ENCODE peak calls at places on chromosome 14, in nine cellular contexts. One of them, this sample, is unnamed.

GRCh38 chr14:97634786-97635185 is 837.6 kb downstream of the VRK1 start:
- DNase-seq in HFFc6: no peak
- DNase-seq in HFF-Myc: no peak
- DNase-seq in upper lobe of right lung: no peak
- DNase-seq in sigmoid colon: no peak
- DNase-seq in GM23338: peak
- DNase-seq in uterus: no peak
- DNase-seq in GM06990: no peak
- DNase-seq in nephron progenitor cell: no peak
- DNase-seq in this sample: no peak

GRCh38 chr14:54691525-54692260 is 124.8 kb downstream of the SAMD4A start:
- DNase-seq in HFFc6: peak
- DNase-seq in HFF-Myc: no peak
- DNase-seq in upper lobe of right lung: peak
- DNase-seq in sigmoid colon: peak
- DNase-seq in GM23338: peak
- DNase-seq in uterus: peak
- DNase-seq in GM06990: no peak
- DNase-seq in nephron progenitor cell: peak
- DNase-seq in this sample: peak

GRCh38 chr14:54627718-54628345 is 60.9 kb downstream of the SAMD4A start:
- DNase-seq in HFFc6: peak
- DNase-seq in HFF-Myc: peak
- DNase-seq in upper lobe of right lung: no peak
- DNase-seq in sigmoid colon: no peak
- DNase-seq in GM23338: peak
- DNase-seq in uterus: peak
- DNase-seq in GM06990: peak
- DNase-seq in nephron progenitor cell: peak
- DNase-seq in this sample: peak

GRCh38 chr14:73909681-73910080 is 23.0 kb downstream of the ZNF410 start:
- DNase-seq in HFFc6: no peak
- DNase-seq in HFF-Myc: no peak
- DNase-seq in upper lobe of right lung: no peak
- DNase-seq in sigmoid colon: no peak
- DNase-seq in GM23338: no peak
- DNase-seq in uterus: peak
- DNase-seq in GM06990: no peak
- DNase-seq in nephron progenitor cell: no peak
- DNase-seq in this sample: no peak

GRCh38 chr14:34425095-34425851 is 36.8 kb downstream of the SPTSSA start:
- DNase-seq in HFFc6: no peak
- DNase-seq in HFF-Myc: no peak
- DNase-seq in upper lobe of right lung: no peak
- DNase-seq in sigmoid colon: no peak
- DNase-seq in GM23338: no peak
- DNase-seq in uterus: no peak
- DNase-seq in GM06990: no peak
- DNase-seq in nephron progenitor cell: no peak
- DNase-seq in this sample: no peak

GRCh38 chr14:100568164-100568997 is 18.8 kb downstream of the BEGAIN start:
- DNase-seq in HFFc6: no peak
- DNase-seq in HFF-Myc: no peak
- DNase-seq in upper lobe of right lung: no peak
- DNase-seq in sigmoid colon: no peak
- DNase-seq in GM23338: peak
- DNase-seq in uterus: no peak
- DNase-seq in GM06990: no peak
- DNase-seq in nephron progenitor cell: peak
- DNase-seq in this sample: no peak

GRCh38 chr14:51603495-51603894 is 48.2 kb upstream of the FRMD6 start:
- DNase-seq in HFFc6: no peak
- DNase-seq in HFF-Myc: no peak
- DNase-seq in upper lobe of right lung: no peak
- DNase-seq in sigmoid colon: no peak
- DNase-seq in GM23338: no peak
- DNase-seq in uterus: no peak
- DNase-seq in GM06990: no peak
- DNase-seq in nephron progenitor cell: no peak
- DNase-seq in this sample: no peak

GRCh38 chr14:28902930-28903329 is 136.3 kb downstream of the FOXG1 start:
- DNase-seq in HFFc6: no peak
- DNase-seq in HFF-Myc: no peak
- DNase-seq in upper lobe of right lung: no peak
- DNase-seq in sigmoid colon: no peak
- DNase-seq in GM23338: no peak
- DNase-seq in uterus: no peak
- DNase-seq in GM06990: no peak
- DNase-seq in nephron progenitor cell: no peak
- DNase-seq in this sample: no peak

GRCh38 chr14:56117765-56118610 is at the start of gene PELI2:
- DNase-seq in HFFc6: peak
- DNase-seq in HFF-Myc: no peak
- DNase-seq in upper lobe of right lung: peak
- DNase-seq in sigmoid colon: peak
- DNase-seq in GM23338: peak
- DNase-seq in uterus: peak
- DNase-seq in GM06990: peak
- DNase-seq in nephron progenitor cell: peak
- DNase-seq in this sample: peak

GRCh38 chr14:56120091-56120632 is 2.0 kb downstream of the PELI2 start:
- DNase-seq in HFFc6: peak
- DNase-seq in HFF-Myc: no peak
- DNase-seq in upper lobe of right lung: no peak
- DNase-seq in sigmoid colon: peak
- DNase-seq in GM23338: no peak
- DNase-seq in uterus: no peak
- DNase-seq in GM06990: no peak
- DNase-seq in nephron progenitor cell: no peak
- DNase-seq in this sample: no peak

GRCh38 chr14:56121786-56122185 is 3.6 kb downstream of the PELI2 start:
- DNase-seq in HFFc6: no peak
- DNase-seq in HFF-Myc: no peak
- DNase-seq in upper lobe of right lung: no peak
- DNase-seq in sigmoid colon: no peak
- DNase-seq in GM23338: no peak
- DNase-seq in uterus: no peak
- DNase-seq in GM06990: no peak
- DNase-seq in nephron progenitor cell: no peak
- DNase-seq in this sample: no peak

GRCh38 chr14:56118611-56119181 is 485 bp downstream of the PELI2 start:
- DNase-seq in HFFc6: no peak
- DNase-seq in HFF-Myc: no peak
- DNase-seq in upper lobe of right lung: peak
- DNase-seq in sigmoid colon: peak
- DNase-seq in GM23338: peak
- DNase-seq in uterus: peak
- DNase-seq in GM06990: no peak
- DNase-seq in nephron progenitor cell: peak
- DNase-seq in this sample: no peak

GRCh38 chr14:56119221-56119967 is 1.2 kb downstream of the PELI2 start:
- DNase-seq in HFFc6: no peak
- DNase-seq in HFF-Myc: no peak
- DNase-seq in upper lobe of right lung: peak
- DNase-seq in sigmoid colon: peak
- DNase-seq in GM23338: peak
- DNase-seq in uterus: peak
- DNase-seq in GM06990: peak
- DNase-seq in nephron progenitor cell: peak
- DNase-seq in this sample: no peak
- TF ChIP-seq CTCF in HFFc6: no peak
- TF ChIP-seq CTCF in HFF-Myc: no peak
- TF ChIP-seq CTCF in upper lobe of right lung: no peak
- TF ChIP-seq CTCF in sigmoid colon: no peak
- TF ChIP-seq CTCF in GM23338: no peak
- TF ChIP-seq CTCF in uterus: no peak
- TF ChIP-seq CTCF in GM06990: no peak
- TF ChIP-seq CTCF in nephron progenitor cell: no peak
- TF ChIP-seq CTCF in this sample: no peak

DNA sequence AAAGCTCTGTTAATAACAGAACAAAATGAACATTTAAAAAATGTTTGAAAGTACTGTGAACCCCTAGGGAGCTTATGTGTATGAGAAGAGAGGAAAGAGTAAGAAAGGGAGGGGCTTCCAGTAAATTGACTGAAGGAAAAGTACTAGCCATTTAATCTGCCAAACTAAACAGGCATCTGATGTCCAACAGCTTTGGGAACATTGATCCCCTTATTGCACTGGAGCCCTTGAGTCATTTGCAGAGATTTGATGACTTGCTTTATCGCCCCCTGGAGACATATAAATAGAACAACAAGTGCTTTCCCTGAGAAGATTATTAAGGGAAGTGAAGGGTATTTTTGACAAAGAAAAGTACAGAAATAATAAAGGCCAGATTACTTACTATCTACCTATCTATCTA is 319.3 kb upstream of the NOVA1 start:
- DNase-seq in HFFc6: no peak
- DNase-seq in HFF-Myc: peak
- DNase-seq in upper lobe of right lung: no peak
- DNase-seq in sigmoid colon: no peak
- DNase-seq in GM23338: peak
- DNase-seq in uterus: no peak
- DNase-seq in GM06990: no peak
- DNase-seq in nephron progenitor cell: no peak
- DNase-seq in this sample: no peak
- TF ChIP-seq CTCF in HFFc6: no peak
- TF ChIP-seq CTCF in HFF-Myc: peak
- TF ChIP-seq CTCF in upper lobe of right lung: peak
- TF ChIP-seq CTCF in sigmoid colon: no peak
- TF ChIP-seq CTCF in GM23338: peak
- TF ChIP-seq CTCF in uterus: peak
- TF ChIP-seq CTCF in GM06990: no peak
- TF ChIP-seq CTCF in nephron progenitor cell: peak
- TF ChIP-seq CTCF in this sample: peak

DNA sequence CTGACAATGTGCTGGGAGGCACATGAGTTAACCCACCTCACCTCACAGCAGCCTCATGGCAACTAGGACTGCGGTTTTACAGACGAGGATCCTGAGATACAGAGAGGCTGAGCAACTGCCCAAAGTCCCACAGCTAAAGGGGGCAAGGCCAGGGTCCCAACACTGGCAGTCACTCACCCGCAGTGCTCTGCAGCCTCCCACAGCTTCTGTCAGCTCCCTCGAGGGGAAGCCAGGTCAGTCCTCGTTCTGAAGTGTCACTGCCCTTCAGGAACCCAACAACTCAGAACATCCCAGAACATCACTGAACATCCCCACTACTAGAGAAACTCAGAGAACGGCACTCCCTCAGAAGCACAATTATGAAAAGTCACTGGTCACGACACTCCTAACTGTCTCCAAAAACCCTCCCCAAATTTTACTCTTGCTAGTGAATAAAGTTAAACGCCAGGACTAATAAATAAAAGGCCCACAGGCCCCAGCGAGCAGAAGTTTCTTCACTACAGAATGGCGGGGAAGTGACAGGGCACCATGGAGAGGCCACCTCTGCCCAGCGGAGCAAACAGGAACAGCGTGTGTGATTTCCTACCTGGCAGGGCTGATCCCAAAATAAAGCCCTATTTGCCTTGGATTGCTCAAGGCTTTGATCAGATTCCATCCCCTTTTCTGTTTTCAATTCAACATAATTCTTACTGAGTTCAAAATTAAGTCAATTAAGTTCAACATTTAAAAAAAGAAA is 75.1 kb downstream of the TTC7B start:
- DNase-seq in HFFc6: no peak
- DNase-seq in HFF-Myc: no peak
- DNase-seq in upper lobe of right lung: no peak
- DNase-seq in sigmoid colon: no peak
- DNase-seq in GM23338: no peak
- DNase-seq in uterus: no peak
- DNase-seq in GM06990: no peak
- DNase-seq in nephron progenitor cell: no peak
- DNase-seq in this sample: no peak
- TF ChIP-seq CTCF in HFFc6: no peak
- TF ChIP-seq CTCF in HFF-Myc: no peak
- TF ChIP-seq CTCF in upper lobe of right lung: no peak
- TF ChIP-seq CTCF in sigmoid colon: no peak
- TF ChIP-seq CTCF in GM23338: no peak
- TF ChIP-seq CTCF in uterus: no peak
- TF ChIP-seq CTCF in GM06990: no peak
- TF ChIP-seq CTCF in nephron progenitor cell: no peak
- TF ChIP-seq CTCF in this sample: no peak

GRCh38 chr14:21103165-21103709 is 2.4 kb downstream of the TMEM253 start:
- DNase-seq in HFFc6: no peak
- DNase-seq in HFF-Myc: no peak
- DNase-seq in upper lobe of right lung: no peak
- DNase-seq in sigmoid colon: no peak
- DNase-seq in GM23338: peak
- DNase-seq in uterus: no peak
- DNase-seq in GM06990: no peak
- DNase-seq in nephron progenitor cell: no peak
- DNase-seq in this sample: no peak
- TF ChIP-seq CTCF in HFFc6: no peak
- TF ChIP-seq CTCF in HFF-Myc: no peak
- TF ChIP-seq CTCF in upper lobe of right lung: no peak
- TF ChIP-seq CTCF in sigmoid colon: no peak
- TF ChIP-seq CTCF in GM23338: no peak
- TF ChIP-seq CTCF in uterus: no peak
- TF ChIP-seq CTCF in GM06990: peak
- TF ChIP-seq CTCF in nephron progenitor cell: no peak
- TF ChIP-seq CTCF in this sample: peak

GRCh38 chr14:92900660-92901059 is 22.3 kb upstream of the CHGA start:
- DNase-seq in HFFc6: no peak
- DNase-seq in HFF-Myc: no peak
- DNase-seq in upper lobe of right lung: no peak
- DNase-seq in sigmoid colon: no peak
- DNase-seq in GM23338: no peak
- DNase-seq in uterus: no peak
- DNase-seq in GM06990: no peak
- DNase-seq in nephron progenitor cell: no peak
- DNase-seq in this sample: no peak
- TF ChIP-seq CTCF in HFFc6: no peak
- TF ChIP-seq CTCF in HFF-Myc: no peak
- TF ChIP-seq CTCF in upper lobe of right lung: no peak
- TF ChIP-seq CTCF in sigmoid colon: no peak
- TF ChIP-seq CTCF in GM23338: no peak
- TF ChIP-seq CTCF in uterus: no peak
- TF ChIP-seq CTCF in GM06990: no peak
- TF ChIP-seq CTCF in nephron progenitor cell: no peak
- TF ChIP-seq CTCF in this sample: no peak

This sample was measured in neural crest cell.